ENCODE peak calls at places on chromosomes 11 and 22, in nine cellular contexts. W is lower lobe of right lung, J is uterus, N is fibroblast of the aortic adventitia, G is cardiac muscle cell, R is neural crest cell, T is left ventricle myocardium inferior, B is NB4, P is tibial nerve. H is an unnamed sample.

GRCh38 chr11:103499710-103500340 is 390.6 kb downstream of the DYNC2H1 start:
- DNase-seq in W (no peak), R (no peak), G (no peak), J (no peak), B (no peak), N (no peak), T (no peak), P (no peak), H (no peak)

GRCh38 chr11:112016765-112017356 is 8.3 kb upstream of the DLAT start:
- DNase-seq in J (no peak), R (no peak), G (no peak), N (peak; percentile 83), B (peak; percentile 23), P (no peak), T (no peak), W (no peak), H (no peak)

GRCh38 chr22:31046591-31047226 is 34.4 kb upstream of the SMTN start:
- DNase-seq in B (peak; percentile 58), T (peak; percentile 75), G (peak; percentile 42), J (peak; percentile 83), W (peak; percentile 56), N (no peak), R (peak; percentile 25), P (peak; percentile 23), H (no peak)

GRCh38 chr11:12287374-12288211 is 89.8 kb upstream of the PARVA start:
- DNase-seq in T (no peak), W (no peak), J (peak; percentile 86), R (peak; percentile 38), G (peak; percentile 80), B (peak; percentile 20), N (peak; percentile 99), P (no peak), H (peak; percentile 91)

GRCh38 chr11:71206186-71206585 is 46.2 kb downstream of the SHANK2 start:
- DNase-seq in J (no peak), W (peak; percentile 45), T (no peak), R (no peak), P (no peak), B (no peak), N (peak; percentile 20), G (no peak), H (no peak)

GRCh38 chr11:17273668-17274321 is 2.7 kb upstream of the NUCB2 start:
- DNase-seq in B (peak; percentile 81), R (no peak), T (no peak), P (no peak), J (no peak), N (no peak), W (no peak), G (no peak), H (no peak)

GRCh38 chr22:21823740-21824438 is 43.6 kb downstream of the MAPK1 start:
- DNase-seq in W (no peak), G (no peak), J (no peak), T (no peak), P (no peak), B (no peak), N (peak; percentile 34), R (no peak), H (no peak)

GRCh38 chr22:40404251-40405177 is 34.1 kb downstream of the SGSM3 start:
- DNase-seq in N (no peak), W (peak; percentile 20), G (peak; percentile 25), B (no peak), T (no peak), P (no peak), J (no peak), R (no peak), H (no peak)

GRCh38 chr11:75301602-75302345 is 49.7 kb downstream of the ARRB1 start:
- DNase-seq in P (no peak), J (no peak), R (no peak), T (peak; percentile 39), W (no peak), N (no peak), B (no peak), G (peak; percentile 38), H (no peak)

GRCh38 chr11:2580444-2581050 is 119.2 kb downstream of the KCNQ1OT1 start:
- DNase-seq in T (peak; percentile 9), W (peak; percentile 35), J (no peak), R (no peak), N (no peak), B (no peak), P (peak; percentile 5), G (no peak), H (no peak)

GRCh38 chr22:48827228-48827810 is 1000.4 kb downstream of the BRD1 start:
- DNase-seq in P (no peak), G (no peak), J (no peak), B (no peak), N (no peak), T (no peak), W (no peak), R (no peak), H (no peak)

GRCh38 chr11:9053631-9054030 is 37.8 kb downstream of the SCUBE2 start:
- DNase-seq in G (no peak), P (no peak), N (peak; percentile 8), J (no peak), W (no peak), B (no peak), R (no peak), T (no peak), H (no peak)

GRCh38 chr11:109865558-109866186 is 227.5 kb upstream of the ZC3H12C start:
- DNase-seq in G (no peak), N (no peak), J (no peak), W (no peak), T (peak; percentile 14), R (no peak), P (no peak), B (peak; percentile 14), H (no peak)

GRCh38 chr11:122505304-122506006 is 150.1 kb upstream of the UBASH3B start:
- DNase-seq in T (peak; percentile 71), J (peak; percentile 86), P (peak; percentile 76), W (peak; percentile 64), R (peak; percentile 85), N (peak; percentile 99), G (peak; percentile 90), B (peak; percentile 74), H (peak; percentile 65)

GRCh38 chr11:47132490-47132889 is 44.2 kb downstream of the ARFGAP2 start:
- DNase-seq in P (no peak), W (no peak), G (no peak), R (no peak), N (no peak), B (no peak), T (no peak), J (no peak), H (no peak)

DNA sequence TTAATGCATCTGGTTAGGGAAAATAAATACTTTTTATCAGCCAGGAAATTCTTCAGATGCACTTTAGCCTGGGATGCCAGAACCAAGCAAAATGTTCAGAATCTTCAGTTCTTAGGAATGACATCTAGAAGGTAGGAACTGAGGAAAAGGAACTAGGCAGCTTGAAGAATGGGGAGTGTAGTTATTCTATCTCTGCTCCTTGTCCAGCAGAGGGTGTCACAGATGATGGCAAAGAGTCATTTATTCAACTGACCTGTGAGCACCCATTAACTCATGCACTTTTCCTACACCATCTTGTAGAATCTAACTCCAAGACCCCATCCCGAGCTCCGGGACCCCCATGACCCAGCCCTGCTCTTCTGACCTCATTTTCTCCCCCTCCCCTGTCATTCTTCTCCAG is 122.1 kb upstream of the ISX start:
- DNase-seq in G (no peak), N (no peak), W (no peak), B (peak; percentile 10), T (no peak), J (no peak), P (no peak), R (no peak), H (no peak)
- TF ChIP-seq CTCF in G (no peak), N (no peak), W (no peak), B (no peak), T (no peak), J (no peak), P (no peak), R (peak; percentile 21), H (no peak)

GRCh38 chr11:123603666-123604065 is 50.8 kb downstream of the SCN3B start:
- DNase-seq in N (no peak), B (no peak), G (no peak), P (no peak), J (no peak), W (no peak), R (no peak), T (no peak), H (no peak)

GRCh38 chr11:123597859-123598258 is 56.6 kb downstream of the SCN3B start:
- DNase-seq in G (no peak), P (no peak), B (no peak), J (no peak), W (no peak), T (no peak), R (no peak), N (no peak), H (no peak)

GRCh38 chr11:123601136-123601535 is 53.3 kb downstream of the SCN3B start:
- DNase-seq in P (no peak), T (no peak), J (no peak), R (no peak), W (no peak), G (no peak), B (no peak), N (peak; percentile 53), H (no peak)

GRCh38 chr11:123601737-123602136 is 52.7 kb downstream of the SCN3B start:
- DNase-seq in W (no peak), G (no peak), J (no peak), P (no peak), T (no peak), R (no peak), B (no peak), N (no peak), H (no peak)
- TF ChIP-seq CTCF in W (no peak), G (no peak), J (no peak), P (no peak), T (no peak), R (no peak), B (no peak), N (no peak), H (no peak)

GRCh38 chr11:35362571-35362980 is 56.8 kb downstream of the SLC1A2 start:
- DNase-seq in J (no peak), N (peak; percentile 44), G (no peak), B (no peak), T (no peak), W (no peak), P (no peak), R (no peak), H (no peak)
- TF ChIP-seq CTCF in J (no peak), N (no peak), G (no peak), B (no peak), T (no peak), W (no peak), P (no peak), R (no peak), H (no peak)

GRCh38 chr11:102343789-102344188 is 3.2 kb upstream of the BIRC2 start:
- DNase-seq in N (peak; percentile 35), W (no peak), P (no peak), R (no peak), J (no peak), B (no peak), T (no peak), G (no peak), H (no peak)

GRCh38 chr11:102347526-102348331 is 715 bp downstream of the BIRC2 start:
- DNase-seq in N (peak; percentile 59), J (no peak), P (no peak), R (no peak), B (peak; percentile 65), G (peak; percentile 19), W (no peak), T (no peak), H (no peak)

GRCh38 chr11:102346456-102346747 is 612 bp upstream of the BIRC2 start:
- DNase-seq in G (no peak), J (no peak), R (no peak), T (no peak), P (no peak), W (no peak), N (no peak), B (no peak), H (no peak)

GRCh38 chr11:102345923-102346322 is 1.1 kb upstream of the BIRC2 start:
- DNase-seq in R (no peak), G (no peak), T (no peak), N (peak; percentile 37), J (no peak), B (no peak), P (no peak), W (no peak), H (no peak)

GRCh38 chr11:102346748-102347525 is at the start of gene BIRC2:
- DNase-seq in B (peak; percentile 97), P (peak; percentile 94), G (peak; percentile 98), T (peak; percentile 96), R (peak; percentile 97), N (peak; percentile 87), J (peak; percentile 91), W (peak; percentile 96), H (peak; percentile 75)
- TF ChIP-seq CTCF in B (peak; percentile 58), P (peak; percentile 82), G (peak; percentile 81), T (peak; percentile 79), R (peak; percentile 72), N (peak; percentile 73), J (peak; percentile 62), W (peak; percentile 77), H (peak; percentile 69)